ENCODE peak calls at places on chromosomes 5 and 9, in eight cellular contexts. S is left lung, H is cardiac muscle cell, F is A549, Z is fibroblast of pulmonary artery, R is heart right ventricle, T is GM12865, Y is epithelial cell of esophagus. X is an unnamed sample.

GRCh38 chr5:157820593-157821252 is 38.2 kb downstream of the CLINT1 start:
- DNase-seq in Y (peak; percentile 57), H (peak; percentile 70), Z (peak; percentile 75), R (no peak), T (peak; percentile 59), F (peak; percentile 20), S (no peak), X (no peak)

GRCh38 chr5:34490501-34491250 is 165.5 kb upstream of the RAI14 start:
- DNase-seq in Z (no peak), T (no peak), Y (no peak), R (no peak), S (no peak), H (peak; percentile 25), F (no peak), X (no peak)

GRCh38 chr5:15694694-15695093 is 194.7 kb downstream of the FBXL7 start:
- DNase-seq in H (peak; percentile 58), R (no peak), S (no peak), Y (no peak), Z (peak; percentile 37), T (no peak), F (no peak), X (no peak)

GRCh38 chr9:126883636-126884035 is 23.2 kb downstream of the ZBTB34 start:
- DNase-seq in H (no peak), T (no peak), R (no peak), Y (no peak), S (no peak), Z (no peak), F (no peak), X (no peak)

GRCh38 chr5:71839049-71839834 is 120.2 kb downstream of the CARTPT start:
- DNase-seq in R (peak; percentile 10), H (no peak), F (no peak), Y (peak; percentile 33), S (no peak), T (no peak), Z (no peak), X (no peak)

GRCh38 chr5:61817472-61818326 is 485.6 kb downstream of the ZSWIM6 start:
- DNase-seq in Z (peak; percentile 59), S (peak; percentile 39), R (no peak), T (no peak), Y (peak; percentile 70), H (peak; percentile 70), F (peak; percentile 36), X (no peak)

GRCh38 chr5:142839711-142840441 is 69.7 kb downstream of the ARHGAP26 start:
- DNase-seq in R (peak; percentile 43), H (peak; percentile 83), Z (peak; percentile 84), S (peak; percentile 65), T (no peak), F (no peak), Y (no peak), X (peak; percentile 83)

GRCh38 chr5:96785719-96786118 is 22.0 kb downstream of the ERAP1 start:
- DNase-seq in F (no peak), H (no peak), T (no peak), S (no peak), R (no peak), Y (no peak), Z (no peak), X (no peak)

GRCh38 chr9:104074876-104075275 is 19.2 kb upstream of the SMC2 start:
- DNase-seq in Y (peak; percentile 45), Z (peak; percentile 86), S (no peak), H (peak; percentile 88), F (no peak), R (no peak), T (no peak), X (no peak)

GRCh38 chr9:35771943-35772342 is 17.9 kb upstream of the MSMP start:
- DNase-seq in Z (no peak), R (no peak), Y (peak; percentile 94), S (no peak), H (peak; percentile 21), F (no peak), T (no peak), X (no peak)

DNA sequence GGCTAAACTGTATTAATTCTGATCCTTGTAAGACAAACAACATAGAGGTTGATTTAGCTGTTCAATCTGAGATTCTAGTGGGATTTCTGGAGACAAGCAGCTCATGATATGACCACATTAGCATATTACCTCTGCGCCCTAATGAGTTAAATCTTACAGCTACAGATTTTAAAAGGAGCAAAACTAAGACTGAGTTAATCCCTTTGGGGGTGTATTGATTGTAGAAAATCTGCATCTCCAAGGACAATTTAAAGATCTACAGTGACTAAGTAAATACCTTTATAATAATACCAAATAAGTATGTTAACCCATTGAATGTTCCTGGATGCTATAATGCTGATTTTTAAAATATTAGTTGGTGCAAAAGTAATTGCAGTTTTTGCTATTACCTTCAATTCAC is 33.2 kb downstream of the ADAMTSL1 start:
- DNase-seq in Y (no peak), T (no peak), R (no peak), F (no peak), H (no peak), S (no peak), Z (no peak), X (no peak)
- H3K4me3 ChIP-seq in Y (no peak overlapping the region), T (no peak overlapping the region), R (no peak overlapping the region), F (no peak overlapping the region), H (no peak overlapping the region), S (no peak overlapping the region), Z (no peak overlapping the region), X (no peak overlapping the region)

GRCh38 chr9:17519761-17520160 is 59.1 kb upstream of the SH3GL2 start:
- DNase-seq in H (peak; percentile 26), T (no peak), Z (peak; percentile 7), F (no peak), R (no peak), S (no peak), Y (no peak), X (no peak)

GRCh38 chr9:17520264-17521058 is 58.4 kb upstream of the SH3GL2 start:
- DNase-seq in Z (no peak), F (no peak), T (no peak), R (no peak), S (no peak), Y (no peak), H (no peak), X (no peak)

GRCh38 chr9:17521456-17521855 is 57.4 kb upstream of the SH3GL2 start:
- DNase-seq in T (no peak), F (no peak), R (no peak), Z (no peak), Y (no peak), S (no peak), H (no peak), X (no peak)
- TF ChIP-seq CTCF in T (no peak), F (no peak), R (no peak), Z (no peak), Y (peak; percentile 13), S (no peak), H (no peak), X (no peak)

DNA sequence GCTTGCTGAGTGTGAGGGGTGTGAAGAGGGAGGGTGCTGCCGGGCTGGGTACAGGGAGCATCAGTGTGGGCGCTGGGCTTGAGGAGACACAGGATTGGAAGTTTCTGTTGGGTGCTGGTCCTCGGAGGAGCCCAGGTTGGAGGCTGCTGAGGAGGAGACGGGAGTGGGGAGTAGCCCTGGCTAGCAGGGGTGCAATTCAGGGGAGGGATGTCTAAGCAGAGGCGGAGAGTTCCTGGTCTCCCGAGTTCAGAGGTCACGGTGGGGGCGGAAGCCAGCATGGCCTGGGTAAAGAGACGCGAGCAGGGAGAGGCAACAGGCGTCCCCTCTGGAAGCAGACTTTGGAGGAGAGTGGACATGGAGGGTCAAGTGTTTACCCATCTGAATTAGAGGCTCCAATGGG is 62.7 kb upstream of the CACNA1B start:
- DNase-seq in Y (no peak), S (no peak), R (no peak), T (no peak), Z (no peak), H (no peak), F (no peak), X (no peak)
- H3K4me3 ChIP-seq in Y (no peak overlapping the region), S (no peak overlapping the region), R (no peak overlapping the region), T (no peak overlapping the region), Z (no peak overlapping the region), H (no peak overlapping the region), F (no peak overlapping the region), X (no peak overlapping the region)

GRCh38 chr5:109580225-109580624 is 109.5 kb upstream of the MAN2A1 start:
- DNase-seq in H (no peak), Y (no peak), F (no peak), R (no peak), S (no peak), T (no peak), Z (no peak), X (no peak)
- TF ChIP-seq CTCF in H (no peak), Y (no peak), F (no peak), R (no peak), S (no peak), T (no peak), Z (no peak), X (no peak)

GRCh38 chr9:137318565-137318964 is 16.5 kb upstream of the NRARP start:
- DNase-seq in Z (no peak), F (no peak), R (no peak), Y (no peak), S (no peak), T (no peak), H (no peak), X (no peak)

GRCh38 chr9:137318976-137319375 is 16.9 kb upstream of the NRARP start:
- DNase-seq in S (peak; percentile 38), H (no peak), F (no peak), Y (no peak), Z (no peak), R (peak; percentile 81), T (no peak), X (peak; percentile 78)

GRCh38 chr9:137316012-137316981 is 14.2 kb upstream of the NRARP start:
- DNase-seq in S (peak; percentile 40), F (peak; percentile 76), T (peak; percentile 61), R (peak; percentile 72), H (peak; percentile 56), Y (peak; percentile 76), Z (peak; percentile 45), X (peak; percentile 71)

GRCh38 chr9:137317979-137318511 is 16.0 kb upstream of the NRARP start:
- DNase-seq in H (no peak), Z (no peak), S (no peak), F (no peak), R (no peak), T (no peak), Y (no peak), X (peak; percentile 62)

DNA sequence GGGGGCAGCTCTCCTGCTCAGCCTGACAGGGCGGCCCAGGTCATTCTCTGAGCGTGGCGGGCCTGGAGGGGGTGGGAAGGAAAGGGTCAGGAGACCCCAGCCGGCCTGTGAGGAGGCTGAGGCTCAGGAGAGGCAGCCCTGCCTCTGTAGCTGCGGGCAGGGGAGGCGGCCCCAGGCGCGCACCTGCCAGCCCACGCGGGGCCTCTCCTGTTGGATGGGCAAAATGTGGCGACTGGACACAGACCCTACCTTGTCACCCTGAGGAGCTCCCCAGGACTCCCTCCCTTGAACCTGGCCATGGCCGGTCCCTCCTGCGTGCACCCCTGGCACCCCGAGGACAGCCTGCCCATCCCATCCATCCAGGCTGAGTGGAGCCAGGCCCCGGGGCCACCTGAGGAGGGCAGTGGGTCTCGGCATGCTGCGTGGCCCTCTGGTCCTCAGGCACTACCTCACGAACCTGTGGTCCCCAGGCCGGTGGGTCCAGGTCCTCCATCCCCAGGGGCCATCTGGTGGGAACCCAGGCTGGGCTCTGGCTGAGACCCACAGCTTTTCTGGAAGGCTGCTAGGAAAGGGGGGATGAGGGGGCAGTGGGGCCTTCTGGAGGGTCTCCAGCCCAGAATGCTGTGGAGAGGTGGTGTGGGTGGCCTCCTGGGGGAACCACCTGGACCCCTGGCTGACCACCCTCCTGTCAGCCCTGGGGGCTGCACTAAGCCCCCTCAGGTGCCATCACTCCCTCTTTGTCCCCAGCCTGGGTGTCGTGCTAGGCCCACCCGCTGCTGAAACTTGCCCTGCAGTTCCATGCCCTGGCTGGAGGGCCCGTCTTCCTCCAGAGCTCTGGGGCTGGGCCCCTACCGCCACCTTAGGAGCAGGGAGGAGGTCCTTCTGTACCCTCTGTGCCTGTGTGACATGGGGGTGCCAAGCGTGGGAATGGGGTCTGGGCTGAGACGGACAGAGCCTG is 15.2 kb upstream of the NRARP start:
- DNase-seq in R (peak; percentile 10), S (no peak), F (no peak), T (no peak), Y (no peak), H (no peak), Z (no peak), X (peak; percentile 72)
- H3K4me3 ChIP-seq in R (no peak overlapping the region), S (no peak overlapping the region), F (no peak overlapping the region), T (no peak overlapping the region), Y (no peak overlapping the region), H (no peak overlapping the region), Z (no peak overlapping the region), X (no peak overlapping the region)

X was measured in coronary artery.